ENCODE peak calls at places on chromosomes 11 and 22, in six cellular contexts. N is ELF-1, I is Right ventricle myocardium superior, V is left colon, S is activated gamma-delta T cell treated with Interleukin-2 at 50 U/mL for 16 hours, X is germinal center. E is an unnamed sample.
A peak's percentile ranks its signal among the peaks of the same experiment; 100 is the strongest.

GRCh38 chr22:25656724-25657123 is 85.3 kb upstream of the MYO18B start:
- DNase-seq in N (no peak), I (no peak), V (no peak), S (no peak), X (peak; percentile 55), E (no peak)

GRCh38 chr22:36397081-36397766 is 9.5 kb upstream of the MYH9 start:
- DNase-seq in N (peak; percentile 58), I (no peak), V (no peak), S (no peak), X (no peak), E (peak; percentile 44)

GRCh38 chr11:69744435-69744834 is 30.7 kb downstream of the FGF4 start:
- DNase-seq in N (peak; percentile 84), I (no peak), V (no peak), S (no peak), X (no peak), E (no peak)

GRCh38 chr11:112062923-112063322 is 10.9 kb downstream of the PIH1D2 start:
- DNase-seq in N (no peak), I (no peak), V (no peak), S (no peak), X (no peak), E (no peak)

GRCh38 chr11:2674681-2675131 is 25.1 kb downstream of the KCNQ1OT1 start:
- DNase-seq in N (no peak), I (no peak), V (peak; percentile 33), S (no peak), X (no peak), E (no peak)

GRCh38 chr11:27524155-27524554 is 17.6 kb upstream of the LIN7C start:
- DNase-seq in N (peak; percentile 52), I (no peak), V (no peak), S (no peak), X (no peak), E (peak; percentile 39)

GRCh38 chr11:82682003-82682751 is 51.5 kb downstream of the FAM181B start:
- DNase-seq in N (peak; percentile 73), I (no peak), V (peak; percentile 28), S (no peak), X (peak; percentile 14), E (peak; percentile 69)

GRCh38 chr22:30752771-30753170 is 58.1 kb downstream of the OSBP2 start:
- DNase-seq in N (no peak), I (no peak), V (no peak), S (no peak), X (no peak), E (peak; percentile 3)

GRCh38 chr11:118099838-118100570 is 13.2 kb upstream of the SMIM35 start:
- DNase-seq in N (no peak), I (no peak), V (no peak), S (no peak), X (no peak), E (no peak)

GRCh38 chr11:68840661-68841653 is 759 bp downstream of the CPT1A start:
- DNase-seq in N (no peak), I (peak; percentile 78), V (peak; percentile 77), S (no peak), X (peak; percentile 33), E (peak; percentile 57)

GRCh38 chr11:26993965-26994446 is at the start of gene FIBIN:
- DNase-seq in N (peak; percentile 32), I (peak; percentile 47), V (no peak), S (no peak), X (no peak), E (peak; percentile 68)

GRCh38 chr22:19038728-19039447 is 83.3 kb downstream of the DGCR2 start:
- DNase-seq in N (no peak), I (no peak), V (no peak), S (no peak), X (no peak), E (no peak)

GRCh38 chr11:94735907-94736306 is 32.2 kb upstream of the AMOTL1 start:
- DNase-seq in N (no peak), I (no peak), V (no peak), S (no peak), X (no peak), E (no peak)

GRCh38 chr11:77072851-77073327 is 6.1 kb downstream of the CAPN5 start:
- DNase-seq in N (no peak), I (no peak), V (no peak), S (no peak), X (no peak), E (no peak)

GRCh38 chr22:35337932-35338331 is 38.2 kb downstream of the TOM1 start:
- DNase-seq in N (no peak), I (peak; percentile 34), V (no peak), S (no peak), X (no peak), E (peak; percentile 50)

GRCh38 chr22:18070041-18070440 is 7.7 kb upstream of the PEX26 start:
- DNase-seq in N (no peak), I (no peak), V (no peak), S (no peak), X (no peak), E (no peak)

GRCh38 chr11:31827458-31828206 is 16.5 kb upstream of the PAX6 start:
- DNase-seq in N (peak; percentile 16), I (no peak), V (no peak), S (no peak), X (no peak), E (no peak)

GRCh38 chr22:19180740-19181410 is 2.3 kb upstream of the SLC25A1 start:
- DNase-seq in N (no peak), I (no peak), V (no peak), S (no peak), X (no peak), E (no peak)

GRCh38 chr11:113234888-113235287 is 79.5 kb upstream of the TTC12 start:
- DNase-seq in N (peak; percentile 5), I (no peak), V (no peak), S (no peak), X (no peak), E (no peak)

GRCh38 chr11:33375688-33376311 is 118.6 kb downstream of the HIPK3 start:
- DNase-seq in N (no peak), I (no peak), V (no peak), S (no peak), X (peak; percentile 27), E (peak; percentile 70)

GRCh38 chr22:33018232-33018864 is 39.8 kb downstream of the SYN3 start:
- DNase-seq in N (peak; percentile 86), I (peak; percentile 70), V (no peak), S (peak; percentile 19), X (peak; percentile 61), E (peak; percentile 79)

GRCh38 chr11:118120793-118121192 is 31.8 kb downstream of the SCN4B start:
- DNase-seq in N (no peak), I (no peak), V (no peak), S (no peak), X (no peak), E (no peak)

GRCh38 chr11:76700177-76701100 is 29.9 kb upstream of the LRRC32 start:
- DNase-seq in N (peak; percentile 67), I (no peak), V (no peak), S (no peak), X (no peak), E (no peak)

GRCh38 chr11:47109051-47109791 is 67.5 kb downstream of the ARFGAP2 start:
- DNase-seq in N (peak; percentile 18), I (no peak), V (no peak), S (no peak), X (no peak), E (no peak)

GRCh38 chr11:35641206-35641885 is 21.2 kb upstream of the TRIM44 start:
- DNase-seq in N (peak; percentile 65), I (no peak), V (no peak), S (no peak), X (no peak), E (no peak)

GRCh38 chr11:9362393-9362863 is 22.0 kb upstream of the IPO7 start:
- DNase-seq in N (peak; percentile 52), I (no peak), V (no peak), S (no peak), X (no peak), E (no peak)

GRCh38 chr22:48866906-48867597 is 960.6 kb downstream of the BRD1 start:
- DNase-seq in N (no peak), I (no peak), V (peak; percentile 17), S (no peak), X (no peak), E (no peak)

GRCh38 chr11:95788921-95789505 is 569 bp downstream of the FAM76B start:
- DNase-seq in N (peak; percentile 77), I (no peak), V (peak; percentile 46), S (peak; percentile 38), X (peak; percentile 46), E (peak; percentile 58)

GRCh38 chr11:115502636-115503082 is 1.6 kb downstream of the CADM1 start:
- DNase-seq in N (no peak), I (no peak), V (no peak), S (no peak), X (no peak), E (peak; percentile 29)

GRCh38 chr11:73087730-73088129 is 54.4 kb downstream of the FCHSD2 start:
- DNase-seq in N (no peak), I (no peak), V (no peak), S (no peak), X (no peak), E (no peak)

GRCh38 chr22:50502096-50502495 is 5.4 kb downstream of the LMF2 start:
- DNase-seq in N (no peak), I (no peak), V (no peak), S (no peak), X (no peak), E (no peak)

E was measured in iPS-NIHi11.